ENCODE peak calls at places on chromosomes 5 and 9, in eight cellular contexts. T is chondrocyte, M is pancreas, D is cardiac fibroblast, P is foreskin fibroblast, K is brain microvascular endothelial cell, A is neural progenitor cell, L is SK-N-SH. W is an unnamed sample.
A peak's percentile ranks its signal among the peaks of the same experiment; 100 is the strongest.

GRCh38 chr5:9105851-9106250 is 440.0 kb downstream of the SEMA5A start:
- DNase-seq in T (no peak), M (no peak), D (no peak), P (no peak), K (peak; percentile 64), A (no peak), L (no peak), W (no peak)

GRCh38 chr9:38227061-38227540 is 158.1 kb upstream of the SHB start:
- DNase-seq in T (no peak), M (peak; percentile 66), D (peak; percentile 60), P (peak; percentile 45), K (peak; percentile 76), A (peak; percentile 58), L (peak; percentile 75), W (peak; percentile 27)

GRCh38 chr5:37495668-37496067 is 116.5 kb downstream of the WDR70 start:
- DNase-seq in T (no peak), M (no peak), D (peak; percentile 39), P (peak; percentile 81), K (peak; percentile 18), A (no peak), L (no peak), W (no peak)

GRCh38 chr5:171783051-171783450 is 2.6 kb upstream of the SMIM23 start:
- DNase-seq in T (no peak), M (no peak), D (peak; percentile 35), P (peak; percentile 67), K (no peak), A (no peak), L (no peak), W (no peak)

GRCh38 chr5:73464016-73464745 is 15.6 kb upstream of the FOXD1 start:
- DNase-seq in T (no peak), M (no peak), D (peak; percentile 73), P (peak; percentile 75), K (no peak), A (no peak), L (no peak), W (no peak)

GRCh38 chr9:115164511-115164974 is 46.6 kb upstream of the TNC start:
- DNase-seq in T (no peak), M (peak; percentile 29), D (peak; percentile 46), P (peak; percentile 63), K (no peak), A (peak; percentile 10), L (peak; percentile 15), W (no peak)

GRCh38 chr9:90801507-90802289 is at the start of gene SYK:
- DNase-seq in T (no peak), M (peak; percentile 68), D (no peak), P (no peak), K (no peak), A (peak; percentile 60), L (peak; percentile 66), W (no peak)

GRCh38 chr5:173326501-173326960 is 1.7 kb downstream of the STC2 start:
- DNase-seq in T (no peak), M (no peak), D (peak; percentile 78), P (peak; percentile 93), K (peak; percentile 79), A (peak; percentile 47), L (no peak), W (no peak)

GRCh38 chr9:7342229-7342628 is 457.3 kb downstream of the DMAC1 start:
- DNase-seq in T (no peak), M (no peak), D (peak; percentile 41), P (peak; percentile 11), K (no peak), A (no peak), L (no peak), W (no peak)

GRCh38 chr9:128397831-128398230 is 22.8 kb upstream of the CERCAM start:
- DNase-seq in T (no peak), M (no peak), D (no peak), P (peak; percentile 24), K (no peak), A (no peak), L (no peak), W (no peak)

GRCh38 chr9:93525476-93525875 is 50.9 kb upstream of the PHF2 start:
- DNase-seq in T (no peak), M (no peak), D (peak; percentile 54), P (no peak), K (peak; percentile 41), A (peak; percentile 7), L (no peak), W (no peak)

GRCh38 chr9:86788456-86788855 is 158.8 kb downstream of the GAS1 start:
- DNase-seq in T (no peak), M (no peak), D (no peak), P (no peak), K (peak; percentile 22), A (no peak), L (no peak), W (no peak)

GRCh38 chr9:6413365-6414263 is 615 bp downstream of the UHRF2 start:
- DNase-seq in T (no peak), M (peak; percentile 52), D (peak; percentile 21), P (peak; percentile 35), K (no peak), A (peak; percentile 57), L (peak; percentile 77), W (no peak)

GRCh38 chr9:4508907-4509589 is 18.8 kb downstream of the SLC1A1 start:
- DNase-seq in T (no peak), M (no peak), D (peak; percentile 41), P (peak; percentile 80), K (peak; percentile 88), A (no peak), L (no peak), W (no peak)

GRCh38 chr5:151053796-151054490 is 26.9 kb downstream of the TNIP1 start:
- DNase-seq in T (no peak), M (no peak), D (no peak), P (peak; percentile 15), K (no peak), A (no peak), L (no peak), W (no peak)

GRCh38 chr5:151052834-151053233 is 28.0 kb downstream of the TNIP1 start:
- DNase-seq in T (no peak), M (no peak), D (no peak), P (no peak), K (no peak), A (no peak), L (no peak), W (no peak)

GRCh38 chr5:151054713-151055112 is 26.1 kb downstream of the TNIP1 start:
- DNase-seq in T (no peak), M (no peak), D (no peak), P (no peak), K (no peak), A (no peak), L (no peak), W (no peak)

GRCh38 chr5:151051066-151051930 is 29.5 kb downstream of the TNIP1 start:
- DNase-seq in T (no peak), M (peak; percentile 81), D (peak; percentile 89), P (peak; percentile 90), K (peak; percentile 81), A (peak; percentile 90), L (peak; percentile 86), W (peak; percentile 69)

DNA sequence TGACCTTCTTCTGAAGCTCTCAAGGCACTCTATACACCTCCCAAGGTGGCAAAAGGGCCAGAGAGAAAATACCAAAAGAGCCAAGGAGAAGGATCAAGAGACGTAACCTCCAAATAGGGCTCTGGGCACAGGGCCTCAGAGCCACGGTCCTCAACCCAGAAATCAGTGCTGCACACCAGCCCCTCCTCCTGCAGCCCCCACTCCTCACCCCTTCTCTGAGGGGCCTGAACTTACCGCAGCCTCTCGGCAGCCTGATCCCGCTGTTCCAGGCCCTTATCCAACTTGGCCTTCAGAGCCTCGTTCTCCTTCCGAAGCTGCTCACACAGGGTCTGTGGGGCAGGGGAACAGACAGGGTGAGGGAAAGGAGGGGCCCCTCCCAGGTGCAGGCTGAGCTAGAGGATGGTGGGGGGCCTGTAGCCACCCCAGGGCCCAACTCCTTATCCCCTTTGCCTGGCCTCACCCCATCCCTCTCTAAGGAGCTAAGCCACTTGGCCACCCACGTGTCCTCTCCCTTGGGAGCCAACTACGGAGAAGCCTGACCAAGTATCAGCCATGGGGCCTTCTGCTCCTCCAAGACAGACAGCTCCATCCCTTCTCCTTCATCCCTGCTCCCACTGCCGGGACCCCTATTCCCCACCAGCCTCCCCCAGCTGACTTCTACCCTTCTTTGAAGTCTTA is 28.8 kb downstream of the TNIP1 start:
- DNase-seq in T (no peak), M (no peak), D (no peak), P (no peak), K (no peak), A (no peak), L (no peak), W (no peak)
- TF ChIP-seq CTCF in T (peak; percentile 56), M (no peak), D (no peak), P (no peak), K (no peak), A (no peak), L (no peak), W (no peak)

GRCh38 chr5:91074615-91075014 is 308.5 kb downstream of the ARRDC3 start:
- DNase-seq in T (no peak), M (no peak), D (peak; percentile 88), P (peak; percentile 91), K (peak; percentile 69), A (no peak), L (no peak), W (no peak)
- TF ChIP-seq CTCF in T (peak; percentile 60), M (no peak), D (peak; percentile 47), P (peak; percentile 39), K (peak; percentile 2), A (no peak), L (peak; percentile 12), W (no peak)

GRCh38 chr9:83707518-83707767 is 315 bp downstream of the UBQLN1 start:
- DNase-seq in T (peak; percentile 95), M (no peak), D (no peak), P (peak; percentile 88), K (peak; percentile 75), A (no peak), L (no peak), W (peak; percentile 54)
- TF ChIP-seq CTCF in T (no peak), M (no peak), D (no peak), P (no peak), K (no peak), A (no peak), L (no peak), W (no peak)

GRCh38 chr5:148729182-148729581 is 74.9 kb upstream of the HTR4 start:
- DNase-seq in T (no peak), M (no peak), D (peak; percentile 24), P (peak; percentile 27), K (peak; percentile 14), A (peak; percentile 26), L (peak; percentile 12), W (no peak)
- TF ChIP-seq CTCF in T (peak; percentile 56), M (no peak), D (peak; percentile 30), P (peak; percentile 15), K (peak; percentile 57), A (peak; percentile 42), L (peak; percentile 45), W (no peak)

GRCh38 chr9:109320338-109320733 is 523 bp downstream of the EPB41L4B start:
- DNase-seq in T (no peak), M (peak; percentile 42), D (no peak), P (no peak), K (no peak), A (peak; percentile 68), L (peak; percentile 84), W (no peak)
- TF ChIP-seq CTCF in T (no peak), M (no peak), D (no peak), P (no peak), K (no peak), A (no peak), L (no peak), W (no peak)

DNA sequence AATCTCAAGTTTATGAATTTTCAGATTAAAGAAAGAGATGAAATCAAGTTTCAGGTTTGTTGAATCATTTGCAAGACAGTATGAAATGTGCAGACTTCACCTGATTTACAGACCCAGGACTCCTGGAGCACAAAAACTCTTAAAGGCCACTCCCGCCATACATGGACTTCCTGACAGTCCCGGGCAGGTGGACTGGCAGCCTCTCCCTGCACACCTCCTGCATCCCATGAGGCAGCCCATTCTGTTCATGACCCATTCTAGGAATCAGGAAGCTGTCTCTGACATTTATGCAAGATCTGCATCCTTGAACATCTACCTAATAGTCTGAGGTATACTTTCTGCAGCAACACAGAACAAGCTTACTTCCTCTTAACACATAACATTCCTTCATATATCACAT is 5.9 kb downstream of the DDX31 start:
- DNase-seq in T (no peak), M (no peak), D (no peak), P (no peak), K (no peak), A (no peak), L (no peak), W (no peak)
- TF ChIP-seq CTCF in T (no peak), M (no peak), D (no peak), P (no peak), K (no peak), A (no peak), L (no peak), W (no peak)